ENCODE peak calls at places on chromosome 7, in four cellular contexts. J, V, Y and S are unnamed samples.

GRCh38 chr7:100689230-100690135 is 4.6 kb downstream of the GIGYF1 start:
- DNase-seq in J (no peak), V (no peak), Y (no peak), S (no peak)

GRCh38 chr7:42932861-42933591 is 850 bp downstream of the MRPL32 start:
- DNase-seq in J (no peak), V (peak), Y (no peak), S (no peak)

GRCh38 chr7:107164092-107164491 is 4.7 kb upstream of the HBP1 start:
- DNase-seq in J (no peak), V (no peak), Y (no peak), S (no peak)

GRCh38 chr7:74094224-74095095 is 10.9 kb downstream of the LIMK1 start:
- DNase-seq in J (peak), V (peak), Y (peak), S (no peak)

GRCh38 chr7:129047761-129048160 is 7.2 kb downstream of the TNPO3 start:
- DNase-seq in J (no peak), V (no peak), Y (no peak), S (no peak)

GRCh38 chr7:151086802-151087246 is 549 bp downstream of the AGAP3 start:
- DNase-seq in J (no peak), V (peak), Y (no peak), S (no peak)

GRCh38 chr7:25952277-25953057 is 199.5 kb upstream of the NFE2L3 start:
- DNase-seq in J (no peak), V (peak), Y (no peak), S (no peak)

GRCh38 chr7:149456770-149457421 is 4.0 kb downstream of the ZNF777 start:
- DNase-seq in J (no peak), V (no peak), Y (no peak), S (peak)

GRCh38 chr7:128174391-128174790 is 66.7 kb upstream of the LEP start:
- DNase-seq in J (no peak), V (no peak), Y (no peak), S (no peak)

GRCh38 chr7:28996836-28997235 is 38.7 kb upstream of the TRIL start:
- DNase-seq in J (no peak), V (no peak), Y (no peak), S (no peak)

DNA sequence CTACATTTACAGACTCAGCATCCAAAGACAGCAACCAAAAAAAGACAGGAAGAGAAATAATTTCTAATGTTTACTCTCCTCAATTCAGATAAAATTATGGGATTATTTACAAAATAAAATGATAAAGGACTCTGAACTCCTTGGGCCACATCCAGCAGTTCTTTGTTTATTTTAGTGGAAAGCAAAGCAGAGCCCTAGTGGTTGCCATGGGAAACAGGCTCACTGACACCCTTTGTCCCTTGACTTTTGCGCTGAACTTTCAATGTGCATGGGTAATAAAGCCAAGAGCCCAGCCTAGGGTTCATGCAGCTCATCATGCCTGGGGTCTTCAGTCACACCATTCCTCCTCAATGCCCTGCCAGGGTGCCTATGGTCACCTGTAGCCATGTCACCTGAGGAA is 442.6 kb upstream of the IGFBP3 start:
- DNase-seq in J (no peak), V (no peak), Y (no peak), S (no peak)
- TF ChIP-seq CTCF in J (no peak), V (peak), Y (no peak), S (peak)

GRCh38 chr7:130994378-130995115 is 260.5 kb upstream of the KLF14 start:
- DNase-seq in J (no peak), V (no peak), Y (peak), S (no peak)

GRCh38 chr7:130993671-130994365 is 259.8 kb upstream of the KLF14 start:
- DNase-seq in J (no peak), V (no peak), Y (no peak), S (no peak)

GRCh38 chr7:130996841-130997231 is 262.8 kb upstream of the KLF14 start:
- DNase-seq in J (no peak), V (no peak), Y (peak), S (no peak)

GRCh38 chr7:130995252-130996081 is 261.5 kb upstream of the KLF14 start:
- DNase-seq in J (peak), V (no peak), Y (peak), S (no peak)

DNA sequence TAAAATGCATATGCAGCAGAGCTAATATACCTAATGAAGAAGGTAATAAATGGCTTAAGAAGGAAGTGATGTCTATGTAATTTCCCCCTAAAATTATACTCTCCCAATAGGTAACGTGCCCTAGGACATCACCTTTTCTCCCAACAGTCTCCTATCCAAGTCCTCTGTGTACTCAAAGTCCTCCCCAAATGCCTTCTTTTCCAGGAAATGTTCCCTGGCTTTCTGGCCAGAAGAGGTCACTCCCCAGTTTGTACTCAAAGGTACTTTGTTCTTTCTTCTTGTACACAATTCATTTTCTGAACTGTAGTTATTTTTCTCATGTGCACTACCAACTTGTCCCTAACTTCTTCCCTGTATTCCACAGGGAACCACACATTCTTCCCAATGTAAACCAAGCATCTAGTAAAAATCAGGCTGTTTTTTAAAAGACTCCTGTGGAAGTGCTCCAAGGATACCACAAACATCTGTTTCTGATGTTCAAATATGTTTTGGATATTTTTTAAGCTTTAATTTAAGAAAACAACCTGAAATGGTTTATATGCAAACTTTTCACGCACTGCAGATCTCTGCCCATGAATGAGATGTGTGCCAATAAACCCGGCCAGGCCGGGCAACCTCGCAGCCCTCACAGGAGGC is 262.3 kb upstream of the KLF14 start:
- DNase-seq in J (no peak), V (no peak), Y (no peak), S (no peak)
- TF ChIP-seq CTCF in J (no peak), V (no peak), Y (no peak), S (no peak)

GRCh38 chr7:98922392-98923107 is 44.2 kb downstream of the TRRAP start:
- DNase-seq in J (peak), V (no peak), Y (peak), S (no peak)
- TF ChIP-seq CTCF in J (no peak), V (no peak), Y (peak), S (no peak)

GRCh38 chr7:1925349-1925748 is 255.3 kb downstream of the ELFN1 start:
- DNase-seq in J (no peak), V (no peak), Y (no peak), S (no peak)
- TF ChIP-seq CTCF in J (peak), V (no peak), Y (no peak), S (no peak)

GRCh38 chr7:46619723-46620310 is 698.7 kb upstream of the IGFBP3 start:
- DNase-seq in J (no peak), V (no peak), Y (no peak), S (no peak)

GRCh38 chr7:46610746-46611145 is 689.7 kb upstream of the IGFBP3 start:
- DNase-seq in J (no peak), V (no peak), Y (no peak), S (no peak)

GRCh38 chr7:46613116-46613515 is 692.0 kb upstream of the IGFBP3 start:
- DNase-seq in J (no peak), V (no peak), Y (no peak), S (no peak)

GRCh38 chr7:46616636-46617035 is 695.6 kb upstream of the IGFBP3 start:
- DNase-seq in J (peak), V (no peak), Y (no peak), S (no peak)
- TF ChIP-seq CTCF in J (no peak), V (no peak), Y (no peak), S (no peak)

GRCh38 chr7:52085610-52086009 is 769.0 kb upstream of the COBL start:
- DNase-seq in J (no peak), V (no peak), Y (no peak), S (no peak)

GRCh38 chr7:52091101-52091500 is 774.5 kb upstream of the COBL start:
- DNase-seq in J (no peak), V (no peak), Y (no peak), S (no peak)

GRCh38 chr7:52088008-52088787 is 771.6 kb upstream of the COBL start:
- DNase-seq in J (no peak), V (peak), Y (no peak), S (no peak)
- TF ChIP-seq CTCF in J (peak), V (peak), Y (no peak), S (peak)

GRCh38 chr7:68663392-68663791 is 934.9 kb upstream of the AUTS2 start:
- DNase-seq in J (no peak), V (no peak), Y (no peak), S (no peak)
- TF ChIP-seq CTCF in J (no peak), V (no peak), Y (no peak), S (no peak)

DNA sequence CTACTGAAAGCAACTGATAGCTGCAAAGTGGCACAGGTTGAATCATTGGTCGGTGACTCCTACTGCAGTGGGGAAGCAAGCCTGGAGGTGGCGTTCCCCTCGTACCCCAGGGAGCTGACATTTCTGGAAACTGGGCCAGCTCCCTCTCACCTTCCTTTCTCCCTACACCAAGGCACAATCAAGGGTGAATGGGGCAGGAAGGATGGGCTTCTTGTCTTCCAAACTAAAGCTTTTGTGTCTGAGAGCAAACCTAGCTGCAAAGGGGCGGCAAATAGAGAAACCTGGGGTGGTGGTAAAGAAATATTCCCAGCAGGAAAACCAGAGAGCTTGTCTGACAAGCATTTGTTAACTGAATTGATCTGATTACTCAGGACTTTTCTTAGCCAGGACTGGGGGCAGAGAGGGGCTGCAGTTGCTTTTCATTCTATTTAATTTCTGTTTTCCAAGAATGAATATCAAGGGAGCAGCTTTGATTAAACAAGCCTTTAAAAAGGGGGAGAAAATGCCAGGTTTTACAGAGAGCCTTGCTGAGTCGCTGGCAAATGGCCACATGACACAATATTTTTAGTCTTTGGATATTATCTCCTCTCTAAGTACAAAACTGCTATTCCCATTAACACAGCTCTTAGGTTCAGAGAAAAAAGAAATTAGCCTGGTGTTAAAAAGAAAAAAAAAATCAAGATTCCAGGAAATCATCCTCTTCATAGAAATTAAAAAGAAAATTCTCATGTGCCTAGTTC is 27.8 kb downstream of the CDHR3 start:
- DNase-seq in J (no peak), V (no peak), Y (no peak), S (no peak)
- TF ChIP-seq CTCF in J (peak), V (no peak), Y (no peak), S (no peak)